ENCODE peak calls at places on chromosome 19, in four cellular contexts. One of them, this sample, is unnamed.

GRCh38 chr19:13978306-13978705 is 26.0 kb downstream of the DCAF15 start:
- DNase-seq in A549: no peak
- DNase-seq in SK-N-SH: peak; percentile 81
- DNase-seq in GM12878: no peak
- DNase-seq in this sample: no peak

GRCh38 chr19:40467007-40467565 is 285 bp downstream of the SPTBN4 start:
- DNase-seq in A549: no peak
- DNase-seq in SK-N-SH: peak; percentile 73
- DNase-seq in GM12878: no peak
- DNase-seq in this sample: no peak

GRCh38 chr19:11288349-11288748 is 7.6 kb upstream of the TSPAN16 start:
- DNase-seq in A549: peak; percentile 32
- DNase-seq in SK-N-SH: peak; percentile 49
- DNase-seq in GM12878: no peak
- DNase-seq in this sample: no peak

GRCh38 chr19:50496189-50497029 is 14.6 kb downstream of the JOSD2 start:
- DNase-seq in A549: peak; percentile 67
- DNase-seq in SK-N-SH: peak; percentile 69
- DNase-seq in GM12878: no peak
- DNase-seq in this sample: peak; percentile 67

GRCh38 chr19:5268801-5269200 is 71.8 kb downstream of the PTPRS start:
- DNase-seq in A549: no peak
- DNase-seq in SK-N-SH: no peak
- DNase-seq in GM12878: no peak
- DNase-seq in this sample: no peak

GRCh38 chr19:17021793-17022590 is 4.6 kb downstream of the CPAMD8 start:
- DNase-seq in A549: no peak
- DNase-seq in SK-N-SH: no peak
- DNase-seq in GM12878: no peak
- DNase-seq in this sample: peak; percentile 11

GRCh38 chr19:6891761-6892385 is 4.5 kb downstream of the ADGRE1 start:
- DNase-seq in A549: no peak
- DNase-seq in SK-N-SH: no peak
- DNase-seq in GM12878: no peak
- DNase-seq in this sample: no peak

GRCh38 chr19:45322744-45323281 is at the start of gene CKM:
- DNase-seq in A549: no peak
- DNase-seq in SK-N-SH: no peak
- DNase-seq in GM12878: no peak
- DNase-seq in this sample: no peak

GRCh38 chr19:13974073-13974472 is 21.8 kb downstream of the DCAF15 start:
- DNase-seq in A549: peak; percentile 32
- DNase-seq in SK-N-SH: peak; percentile 66
- DNase-seq in GM12878: no peak
- DNase-seq in this sample: no peak

GRCh38 chr19:46000497-46001246 is 5.4 kb downstream of the CCDC61 start:
- DNase-seq in A549: no peak
- DNase-seq in SK-N-SH: peak; percentile 95
- DNase-seq in GM12878: no peak
- DNase-seq in this sample: no peak

GRCh38 chr19:17296976-17297375 is 6.2 kb downstream of the ABHD8 start:
- DNase-seq in A549: no peak
- DNase-seq in SK-N-SH: no peak
- DNase-seq in GM12878: no peak
- DNase-seq in this sample: no peak

GRCh38 chr19:32890326-32890725 is 20.8 kb upstream of the SLC7A9 start:
- DNase-seq in A549: no peak
- DNase-seq in SK-N-SH: no peak
- DNase-seq in GM12878: no peak
- DNase-seq in this sample: no peak

GRCh38 chr19:47339196-47339880 is 7.4 kb downstream of the C5AR2 start:
- DNase-seq in A549: no peak
- DNase-seq in SK-N-SH: no peak
- DNase-seq in GM12878: no peak
- DNase-seq in this sample: no peak

GRCh38 chr19:54105796-54106195 is 3.1 kb downstream of the NDUFA3 start:
- DNase-seq in A549: no peak
- DNase-seq in SK-N-SH: no peak
- DNase-seq in GM12878: no peak
- DNase-seq in this sample: no peak

GRCh38 chr19:30443531-30444252 is 71.5 kb downstream of the ZNF536 start:
- DNase-seq in A549: no peak
- DNase-seq in SK-N-SH: no peak
- DNase-seq in GM12878: no peak
- DNase-seq in this sample: no peak

GRCh38 chr19:29397748-29398147 is 128.0 kb upstream of the VSTM2B start:
- DNase-seq in A549: no peak
- DNase-seq in SK-N-SH: no peak
- DNase-seq in GM12878: no peak
- DNase-seq in this sample: no peak

GRCh38 chr19:41589371-41589770 is 13.4 kb downstream of the CEACAM21 start:
- DNase-seq in A549: no peak
- DNase-seq in SK-N-SH: no peak
- DNase-seq in GM12878: no peak
- DNase-seq in this sample: no peak

GRCh38 chr19:35629332-35629633 is 447 bp downstream of the RBM42 start:
- DNase-seq in A549: no peak
- DNase-seq in SK-N-SH: no peak
- DNase-seq in GM12878: no peak
- DNase-seq in this sample: no peak

GRCh38 chr19:41957838-41958366 is 1.2 kb downstream of the RABAC1 start:
- DNase-seq in A549: peak; percentile 96
- DNase-seq in SK-N-SH: peak; percentile 90
- DNase-seq in GM12878: no peak
- DNase-seq in this sample: peak; percentile 81

GRCh38 chr19:1045247-1045603 is 5.3 kb downstream of the ABCA7 start:
- DNase-seq in A549: peak; percentile 91
- DNase-seq in SK-N-SH: peak; percentile 72
- DNase-seq in GM12878: no peak
- DNase-seq in this sample: peak; percentile 89

GRCh38 chr19:3383121-3383722 is 16.8 kb downstream of the NFIC start:
- DNase-seq in A549: no peak
- DNase-seq in SK-N-SH: no peak
- DNase-seq in GM12878: no peak
- DNase-seq in this sample: no peak

GRCh38 chr19:33402421-33403220 is 29.1 kb downstream of the CEBPG start:
- DNase-seq in A549: peak; percentile 36
- DNase-seq in SK-N-SH: peak; percentile 58
- DNase-seq in GM12878: no peak
- DNase-seq in this sample: no peak

GRCh38 chr19:41706741-41707501 is 1.5 kb upstream of the CEACAM5 start:
- DNase-seq in A549: peak; percentile 91
- DNase-seq in SK-N-SH: peak; percentile 79
- DNase-seq in GM12878: peak; percentile 3
- DNase-seq in this sample: peak; percentile 64

GRCh38 chr19:42121666-42122069 is 10.6 kb downstream of the POU2F2 start:
- DNase-seq in A549: no peak
- DNase-seq in SK-N-SH: no peak
- DNase-seq in GM12878: peak; percentile 52
- DNase-seq in this sample: no peak

GRCh38 chr19:39677931-39678889 is 22.5 kb downstream of the LGALS16 start:
- DNase-seq in A549: peak; percentile 28
- DNase-seq in SK-N-SH: no peak
- DNase-seq in GM12878: no peak
- DNase-seq in this sample: peak; percentile 71

GRCh38 chr19:3132971-3133792 is 2.7 kb upstream of the GNA15 start:
- DNase-seq in A549: no peak
- DNase-seq in SK-N-SH: peak; percentile 55
- DNase-seq in GM12878: peak; percentile 85
- DNase-seq in this sample: no peak

GRCh38 chr19:2627855-2628254 is 74.6 kb downstream of the GNG7 start:
- DNase-seq in A549: no peak
- DNase-seq in SK-N-SH: no peak
- DNase-seq in GM12878: no peak
- DNase-seq in this sample: no peak

GRCh38 chr19:11963566-11964355 is 1.1 kb upstream of the ZNF763 start:
- DNase-seq in A549: no peak
- DNase-seq in SK-N-SH: peak; percentile 81
- DNase-seq in GM12878: peak; percentile 31
- DNase-seq in this sample: peak; percentile 56

GRCh38 chr19:2455481-2456300 is 1.1 kb downstream of the LMNB2 start:
- DNase-seq in A549: no peak
- DNase-seq in SK-N-SH: peak; percentile 75
- DNase-seq in GM12878: no peak
- DNase-seq in this sample: no peak

GRCh38 chr19:47272448-47273312 is 2.0 kb upstream of the INAFM1 start:
- DNase-seq in A549: no peak
- DNase-seq in SK-N-SH: no peak
- DNase-seq in GM12878: no peak
- DNase-seq in this sample: no peak

GRCh38 chr19:57056972-57057371 is 62.8 kb upstream of the USP29 start:
- DNase-seq in A549: no peak
- DNase-seq in SK-N-SH: no peak
- DNase-seq in GM12878: no peak
- DNase-seq in this sample: no peak

GRCh38 chr19:4413588-4413987 is 11.1 kb downstream of the CHAF1A start:
- DNase-seq in A549: no peak
- DNase-seq in SK-N-SH: no peak
- DNase-seq in GM12878: no peak
- DNase-seq in this sample: no peak

GRCh38 chr19:13850910-13851753 is 25.8 kb upstream of the NANOS3 start:
- DNase-seq in A549: peak; percentile 95
- DNase-seq in SK-N-SH: peak; percentile 42
- DNase-seq in GM12878: no peak
- DNase-seq in this sample: peak; percentile 91

GRCh38 chr19:7216373-7216902 is 77.8 kb downstream of the INSR start:
- DNase-seq in A549: no peak
- DNase-seq in SK-N-SH: no peak
- DNase-seq in GM12878: no peak
- DNase-seq in this sample: no peak

GRCh38 chr19:13036366-13036976 is 41.2 kb downstream of the NFIX start:
- DNase-seq in A549: peak; percentile 42
- DNase-seq in SK-N-SH: no peak
- DNase-seq in GM12878: no peak
- DNase-seq in this sample: no peak

GRCh38 chr19:16822648-16823047 is 6.5 kb upstream of the SIN3B start:
- DNase-seq in A549: no peak
- DNase-seq in SK-N-SH: no peak
- DNase-seq in GM12878: no peak
- DNase-seq in this sample: no peak

GRCh38 chr19:56217039-56217949 is 15.2 kb downstream of the ZSCAN5C start:
- DNase-seq in A549: no peak
- DNase-seq in SK-N-SH: peak; percentile 39
- DNase-seq in GM12878: no peak
- DNase-seq in this sample: no peak

GRCh38 chr19:4547303-4548237 is 7.7 kb upstream of the LRG1 start:
- DNase-seq in A549: peak; percentile 59
- DNase-seq in SK-N-SH: peak; percentile 59
- DNase-seq in GM12878: no peak
- DNase-seq in this sample: no peak

DNA sequence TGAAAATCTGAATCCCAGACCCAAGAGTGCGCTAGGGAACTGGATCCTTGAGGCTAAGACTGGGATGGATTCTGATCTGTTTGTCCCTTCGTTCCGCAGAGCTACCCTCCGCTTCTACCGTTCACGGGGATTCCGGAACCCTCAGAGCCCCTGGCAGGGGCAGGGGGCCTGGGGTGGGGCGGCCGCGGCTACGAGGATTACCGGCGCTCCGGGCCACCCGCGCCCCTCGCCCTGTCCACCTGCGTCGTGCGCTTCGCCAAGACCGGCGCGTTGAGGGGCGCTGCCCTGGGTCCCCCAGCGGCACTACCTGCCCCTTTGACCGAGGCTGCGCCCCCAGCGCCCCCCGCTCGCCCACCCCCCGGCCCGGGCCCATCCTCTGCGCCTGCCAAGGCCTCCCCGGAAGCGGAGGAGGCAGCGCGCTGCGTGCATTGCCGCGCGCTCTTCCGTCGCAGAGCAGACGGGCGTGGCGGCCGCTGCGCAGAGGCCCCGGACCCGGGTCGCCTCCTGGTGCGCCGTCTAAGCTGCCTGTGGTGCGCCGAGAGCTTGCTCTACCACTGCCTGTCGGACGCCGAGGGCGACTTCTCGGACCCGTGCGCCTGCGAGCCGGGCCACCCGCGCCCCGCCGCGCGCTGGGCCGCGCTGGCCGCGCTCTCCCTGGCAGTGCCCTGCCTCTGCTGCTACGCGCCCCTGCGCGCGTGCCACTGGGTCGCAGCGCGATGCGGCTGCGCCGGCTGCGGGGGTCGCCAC is 7.1 kb downstream of the SPRED3 start:
- DNase-seq in A549: no peak
- DNase-seq in SK-N-SH: no peak
- DNase-seq in GM12878: no peak
- DNase-seq in this sample: no peak
- TF ChIP-seq PBX3 in A549: no peak
- TF ChIP-seq PBX3 in SK-N-SH: no peak
- TF ChIP-seq PBX3 in GM12878: no peak
- TF ChIP-seq PBX3 in this sample: no peak

GRCh38 chr19:43496960-43497359 is 7.6 kb downstream of the PHLDB3 start:
- DNase-seq in A549: no peak
- DNase-seq in SK-N-SH: no peak
- DNase-seq in GM12878: no peak
- DNase-seq in this sample: no peak
- TF ChIP-seq PBX3 in A549: no peak
- TF ChIP-seq PBX3 in SK-N-SH: no peak
- TF ChIP-seq PBX3 in GM12878: no peak
- TF ChIP-seq PBX3 in this sample: no peak

DNA sequence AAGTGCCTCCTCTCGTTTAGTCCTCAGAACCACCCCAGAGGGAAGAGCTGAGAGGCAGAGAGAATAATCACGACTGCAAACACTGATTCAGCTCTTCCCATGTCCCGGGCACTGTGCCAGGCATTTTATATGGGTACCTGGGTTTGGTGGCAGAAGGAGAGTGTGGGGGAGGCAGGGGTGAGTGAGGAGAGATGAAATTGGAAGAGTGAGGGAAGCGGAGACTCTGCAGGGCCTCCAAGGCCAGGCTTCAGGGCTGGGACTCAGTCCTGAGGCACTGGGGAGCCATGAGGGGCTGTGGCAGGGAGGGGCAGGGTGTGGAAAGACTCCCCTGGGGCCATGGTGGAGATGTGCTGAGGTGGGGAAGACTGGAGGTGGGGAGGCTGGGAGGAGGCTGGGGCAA is 8.7 kb downstream of the SYNGR4 start:
- DNase-seq in A549: peak; percentile 68
- DNase-seq in SK-N-SH: peak; percentile 30
- DNase-seq in GM12878: no peak
- DNase-seq in this sample: no peak
- TF ChIP-seq PBX3 in A549: no peak
- TF ChIP-seq PBX3 in SK-N-SH: no peak
- TF ChIP-seq PBX3 in GM12878: no peak
- TF ChIP-seq PBX3 in this sample: no peak

GRCh38 chr19:18490719-18491118 is 31.2 kb downstream of the ELL start:
- DNase-seq in A549: no peak
- DNase-seq in SK-N-SH: no peak
- DNase-seq in GM12878: no peak
- DNase-seq in this sample: no peak

GRCh38 chr19:18493440-18494266 is 28.2 kb downstream of the ELL start:
- DNase-seq in A549: no peak
- DNase-seq in SK-N-SH: no peak
- DNase-seq in GM12878: no peak
- DNase-seq in this sample: no peak

GRCh38 chr19:18489627-18490184 is 32.2 kb downstream of the ELL start:
- DNase-seq in A549: no peak
- DNase-seq in SK-N-SH: no peak
- DNase-seq in GM12878: no peak
- DNase-seq in this sample: no peak

GRCh38 chr19:18494267-18494607 is 27.6 kb downstream of the ELL start:
- DNase-seq in A549: no peak
- DNase-seq in SK-N-SH: no peak
- DNase-seq in GM12878: no peak
- DNase-seq in this sample: no peak

GRCh38 chr19:18491995-18492953 is 29.6 kb downstream of the ELL start:
- DNase-seq in A549: no peak
- DNase-seq in SK-N-SH: no peak
- DNase-seq in GM12878: no peak
- DNase-seq in this sample: no peak
- TF ChIP-seq PBX3 in A549: no peak
- TF ChIP-seq PBX3 in SK-N-SH: no peak
- TF ChIP-seq PBX3 in GM12878: no peak
- TF ChIP-seq PBX3 in this sample: no peak